ENCODE peak calls at places on chromosome 5, in four cellular contexts. M, G, C and N are unnamed samples.

GRCh38 chr5:33482335-33482734 is 41.6 kb downstream of the TARS1 start:
- DNase-seq in M (peak), G (peak), C (no peak), N (no peak)

GRCh38 chr5:139575313-139575646 is 14.1 kb downstream of the UBE2D2 start:
- DNase-seq in M (no peak), C (no peak), G (no peak), N (no peak)

GRCh38 chr5:111953351-111954127 is 196.5 kb upstream of the NREP start:
- DNase-seq in G (no peak), M (no peak), C (peak), N (no peak)

GRCh38 chr5:4275232-4275631 is 679.6 kb downstream of the IRX1 start:
- DNase-seq in C (no peak), M (peak), G (peak), N (no peak)

GRCh38 chr5:126416266-126416925 is 6.8 kb upstream of the GRAMD2B start:
- DNase-seq in M (no peak), G (no peak), C (no peak), N (no peak)

GRCh38 chr5:4977421-4977820 is 162.7 kb upstream of the ADAMTS16 start:
- DNase-seq in G (no peak), M (no peak), C (no peak), N (no peak)

GRCh38 chr5:154038241-154038603 is 488 bp downstream of the FAM114A2 start:
- DNase-seq in M (no peak), C (no peak), G (no peak), N (no peak)

GRCh38 chr5:74442466-74442865 is 198.1 kb downstream of the ENC1 start:
- DNase-seq in C (no peak), M (peak), G (no peak), N (no peak)

DNA sequence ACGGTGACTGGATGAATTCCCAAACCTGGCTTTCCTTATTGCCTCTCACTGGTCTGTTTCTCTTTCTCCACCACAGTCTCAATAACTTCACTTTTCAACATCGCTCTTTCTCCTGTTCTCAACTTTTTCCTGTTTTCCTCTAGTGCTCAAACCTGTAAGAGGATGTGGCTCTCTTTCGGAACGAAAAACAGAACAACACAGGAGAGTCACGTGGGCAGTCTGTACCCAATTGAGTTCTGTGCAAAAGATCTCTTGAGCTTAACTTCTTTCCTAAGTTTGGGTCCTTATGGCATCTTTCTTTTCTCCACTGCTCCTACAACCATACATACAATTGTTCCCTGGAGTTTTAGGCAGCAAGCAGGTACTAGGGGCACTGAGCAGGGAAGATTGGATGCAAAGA is 8.9 kb downstream of the HAVCR1 start:
- DNase-seq in G (no peak), M (no peak), C (no peak), N (no peak)
- H4K8ac ChIP-seq in G (no peak), M (no peak), C (no peak), N (no peak)

GRCh38 chr5:11903614-11904269 is 504 bp downstream of the CTNND2 start:
- DNase-seq in M (peak), C (no peak), G (peak), N (no peak)
- H4K8ac ChIP-seq in M (no peak), C (no peak), G (no peak), N (no peak)

GRCh38 chr5:170886210-170886894 is 24.5 kb downstream of the RANBP17 start:
- DNase-seq in C (no peak), G (no peak), M (no peak), N (no peak)

GRCh38 chr5:170896779-170897178 is 35.0 kb downstream of the RANBP17 start:
- DNase-seq in M (peak), G (peak), C (peak), N (peak)

GRCh38 chr5:170892201-170892600 is 30.4 kb downstream of the RANBP17 start:
- DNase-seq in C (peak), G (no peak), M (no peak), N (no peak)
- H4K8ac ChIP-seq in C (no peak), G (no peak), M (no peak), N (no peak)

GRCh38 chr5:170220196-170220595 is 12.6 kb upstream of the C5orf58 start:
- DNase-seq in G (no peak), M (peak), C (no peak), N (no peak)
- H4K8ac ChIP-seq in G (no peak), M (no peak), C (no peak), N (no peak)

DNA sequence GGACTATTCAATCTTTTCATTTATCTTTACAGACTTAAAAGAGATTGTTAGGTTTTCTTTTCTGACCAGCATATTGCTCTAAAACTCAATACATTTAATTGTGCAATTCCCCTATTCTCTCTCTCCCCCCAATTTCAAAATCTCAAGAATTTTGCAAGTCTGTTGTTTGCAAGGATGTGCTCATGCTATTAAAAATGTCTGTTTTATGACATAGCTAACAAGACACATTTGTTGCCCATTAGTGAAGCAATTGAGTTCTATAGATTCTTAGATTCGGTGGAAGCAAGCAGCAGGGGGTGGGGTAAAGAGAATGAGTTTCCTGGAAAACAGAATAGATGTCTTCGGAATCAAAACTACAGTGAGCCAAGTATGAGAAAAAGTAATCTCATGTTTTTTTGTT is 8.5 kb upstream of the CSNK1A1 start:
- DNase-seq in G (no peak), C (peak), M (no peak), N (no peak)
- H4K8ac ChIP-seq in G (no peak), C (no peak), M (no peak), N (no peak)

DNA sequence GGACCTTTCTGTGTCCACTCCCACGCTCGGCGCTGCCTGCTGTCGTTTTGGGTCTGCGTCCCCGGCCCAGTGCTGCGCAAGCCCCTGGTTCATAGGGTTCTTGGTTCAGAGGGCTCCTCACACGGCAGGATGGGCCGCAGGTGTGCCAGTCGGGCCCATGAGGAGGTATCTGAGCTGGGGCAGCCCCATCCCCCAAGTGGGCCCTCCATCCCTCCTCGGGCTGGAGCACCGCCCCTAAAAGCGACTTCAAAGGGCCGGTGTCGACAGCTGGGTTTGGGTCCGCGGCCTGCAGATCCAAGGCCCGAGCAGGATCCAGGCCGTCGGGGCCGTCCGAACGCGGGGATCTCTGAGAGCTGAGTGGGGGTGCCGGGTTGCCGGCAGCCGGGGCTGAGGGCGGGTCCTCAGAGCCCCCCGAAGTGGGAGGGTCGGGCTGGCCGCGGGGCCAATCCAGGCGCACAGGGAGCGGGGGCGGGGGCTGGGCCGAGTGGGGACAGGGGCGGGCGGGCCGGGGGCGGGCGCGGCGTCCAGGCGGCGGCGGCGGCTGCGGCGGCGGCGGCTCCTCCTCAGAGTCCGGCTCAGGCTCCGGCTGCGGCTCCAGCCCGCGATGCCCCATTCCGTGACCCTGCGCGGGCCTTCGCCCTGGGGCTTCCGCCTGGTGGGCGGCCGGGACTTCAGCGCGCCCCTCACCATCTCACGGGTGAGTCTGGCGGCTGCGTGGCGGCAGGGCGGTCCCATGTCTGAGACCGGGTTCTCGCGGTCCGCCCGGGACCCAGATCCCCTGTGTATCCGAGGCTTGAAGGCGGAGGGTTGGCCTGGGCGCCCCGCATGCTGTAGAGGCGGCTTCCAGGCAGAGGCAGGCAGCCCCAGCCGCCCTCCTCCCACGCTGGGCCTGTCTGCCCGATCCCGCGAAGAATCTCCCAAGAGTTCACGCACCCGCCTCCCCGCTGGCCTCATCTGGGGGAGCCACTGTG is at the start of gene PDLIM4:
- DNase-seq in G (peak), M (peak), C (no peak), N (peak)
- H4K8ac ChIP-seq in G (no peak), M (no peak), C (peak), N (peak)